ENCODE peak calls at places on chromosomes 13 and 19, in four cellular contexts. One of them, this sample, is unnamed.

GRCh38 chr13:27920677-27921420 is 1.0 kb downstream of the PDX1 start:
- DNase-seq in aorta: no peak
- DNase-seq in cardiac muscle cell: peak; percentile 25
- DNase-seq in testis: peak; percentile 18
- DNase-seq in this sample: no peak

GRCh38 chr19:1618157-1619093 is 13.2 kb upstream of the UQCR11 start:
- DNase-seq in testis: peak; percentile 36
- DNase-seq in aorta: no peak
- DNase-seq in cardiac muscle cell: peak; percentile 20
- DNase-seq in this sample: peak; percentile 41

GRCh38 chr19:29879655-29879974 is 62.4 kb upstream of the URI1 start:
- DNase-seq in aorta: no peak
- DNase-seq in testis: no peak
- DNase-seq in cardiac muscle cell: no peak
- DNase-seq in this sample: no peak

GRCh38 chr19:17847538-17848366 is at the start of gene JAK3:
- DNase-seq in cardiac muscle cell: peak; percentile 89
- DNase-seq in testis: peak; percentile 71
- DNase-seq in aorta: peak; percentile 86
- DNase-seq in this sample: no peak

GRCh38 chr13:65314008-65314407 is 1916.1 kb downstream of the PCDH9 start:
- DNase-seq in cardiac muscle cell: no peak
- DNase-seq in testis: no peak
- DNase-seq in aorta: no peak
- DNase-seq in this sample: no peak

GRCh38 chr13:79481685-79482052 is 714 bp downstream of the NDFIP2 start:
- DNase-seq in testis: no peak
- DNase-seq in aorta: no peak
- DNase-seq in cardiac muscle cell: no peak
- DNase-seq in this sample: peak; percentile 6

GRCh38 chr13:46588019-46588418 is 35.0 kb downstream of the LRCH1 start:
- DNase-seq in aorta: no peak
- DNase-seq in testis: no peak
- DNase-seq in cardiac muscle cell: no peak
- DNase-seq in this sample: no peak

GRCh38 chr13:46542833-46543232 is 10.1 kb upstream of the LRCH1 start:
- DNase-seq in cardiac muscle cell: no peak
- DNase-seq in testis: no peak
- DNase-seq in aorta: no peak
- DNase-seq in this sample: no peak

GRCh38 chr13:99970761-99971575 is 599 bp downstream of the ZIC5 start:
- DNase-seq in aorta: no peak
- DNase-seq in testis: no peak
- DNase-seq in cardiac muscle cell: no peak
- DNase-seq in this sample: peak; percentile 44

GRCh38 chr19:4123615-4124568 is at the start of gene MAP2K2:
- DNase-seq in aorta: peak; percentile 97
- DNase-seq in testis: peak; percentile 96
- DNase-seq in cardiac muscle cell: peak; percentile 94
- DNase-seq in this sample: peak; percentile 92

GRCh38 chr19:29842471-29843179 is 30.8 kb downstream of the CCNE1 start:
- DNase-seq in cardiac muscle cell: no peak
- DNase-seq in testis: no peak
- DNase-seq in aorta: no peak
- DNase-seq in this sample: no peak

GRCh38 chr19:16325671-16326400 is 1.2 kb downstream of the KLF2 start:
- DNase-seq in testis: peak; percentile 66
- DNase-seq in aorta: peak; percentile 79
- DNase-seq in cardiac muscle cell: peak; percentile 52
- DNase-seq in this sample: no peak

GRCh38 chr13:28657784-28658538 is 969 bp upstream of the POMP start:
- DNase-seq in testis: no peak
- DNase-seq in cardiac muscle cell: peak; percentile 46
- DNase-seq in aorta: no peak
- DNase-seq in this sample: no peak

GRCh38 chr19:38224014-38224862 is at the start of gene DPF1:
- DNase-seq in testis: peak; percentile 63
- DNase-seq in aorta: no peak
- DNase-seq in cardiac muscle cell: peak; percentile 75
- DNase-seq in this sample: peak; percentile 94

GRCh38 chr19:49844138-49844740 is 6.7 kb upstream of the PTOV1 start:
- DNase-seq in cardiac muscle cell: no peak
- DNase-seq in aorta: no peak
- DNase-seq in testis: no peak
- DNase-seq in this sample: no peak

GRCh38 chr19:590396-590745 is 690 bp downstream of the HCN2 start:
- DNase-seq in aorta: no peak
- DNase-seq in testis: no peak
- DNase-seq in cardiac muscle cell: peak; percentile 56
- DNase-seq in this sample: no peak

GRCh38 chr19:24033962-24034342 is 53.0 kb upstream of the ZNF254 start:
- DNase-seq in aorta: peak; percentile 64
- DNase-seq in testis: peak; percentile 55
- DNase-seq in cardiac muscle cell: peak; percentile 68
- DNase-seq in this sample: peak; percentile 71

GRCh38 chr13:113058988-113059850 is 46.4 kb upstream of the F7 start:
- DNase-seq in aorta: peak; percentile 22
- DNase-seq in testis: no peak
- DNase-seq in cardiac muscle cell: peak; percentile 16
- DNase-seq in this sample: no peak

GRCh38 chr13:113441661-113442060 is 11.6 kb downstream of the ADPRHL1 start:
- DNase-seq in aorta: peak; percentile 11
- DNase-seq in testis: no peak
- DNase-seq in cardiac muscle cell: no peak
- DNase-seq in this sample: no peak

DNA sequence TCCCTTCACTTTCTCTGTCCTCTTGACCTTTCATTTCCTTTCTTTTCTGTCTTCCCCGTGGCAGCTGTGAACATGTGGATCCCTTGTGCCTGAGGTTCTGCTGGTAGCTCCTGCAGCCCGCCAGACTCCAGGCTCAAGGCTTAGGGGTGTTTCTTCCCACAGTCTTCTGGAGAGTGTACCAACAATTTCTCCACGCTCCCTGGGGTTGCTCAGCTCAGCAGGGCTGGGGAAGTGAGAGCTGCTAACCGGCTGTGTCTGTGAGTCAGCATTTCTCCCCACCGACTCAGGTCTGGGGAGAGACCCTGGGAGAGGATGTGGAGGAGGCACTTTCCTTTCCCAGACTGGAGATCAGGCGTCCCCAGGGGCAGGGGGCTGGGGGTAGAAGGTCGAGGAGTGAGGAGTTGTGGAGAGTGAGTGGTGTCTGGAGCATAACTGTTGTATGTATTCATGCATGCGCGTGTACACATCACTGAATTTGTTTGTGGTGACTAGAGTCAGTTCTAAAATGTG is 193.6 kb downstream of the KCNRG start:
- DNase-seq in cardiac muscle cell: peak; percentile 92
- DNase-seq in aorta: peak; percentile 70
- DNase-seq in testis: peak; percentile 36
- DNase-seq in this sample: peak; percentile 78
- H3K4me3 ChIP-seq in cardiac muscle cell: no peak overlapping the region
- H3K4me3 ChIP-seq in aorta: no peak overlapping the region
- H3K4me3 ChIP-seq in testis: no peak overlapping the region
- H3K4me3 ChIP-seq in this sample: peak overlapping the region; percentile 34

GRCh38 chr13:108561152-108561551 is 68.3 kb upstream of the MYO16 start:
- DNase-seq in testis: no peak
- DNase-seq in aorta: no peak
- DNase-seq in cardiac muscle cell: no peak
- DNase-seq in this sample: no peak
- H3K27ac ChIP-seq in testis: no peak overlapping the region
- H3K27ac ChIP-seq in aorta: no peak overlapping the region
- H3K27ac ChIP-seq in cardiac muscle cell: no peak overlapping the region
- H3K27ac ChIP-seq in this sample: no peak overlapping the region

GRCh38 chr19:2685204-2685704 is 17.2 kb downstream of the GNG7 start:
- DNase-seq in testis: no peak
- DNase-seq in aorta: no peak
- DNase-seq in cardiac muscle cell: no peak
- DNase-seq in this sample: no peak
- H3K4me3 ChIP-seq in testis: no peak overlapping the region
- H3K4me3 ChIP-seq in aorta: no peak overlapping the region
- H3K4me3 ChIP-seq in cardiac muscle cell: no peak overlapping the region
- H3K4me3 ChIP-seq in this sample: peak overlapping the region; percentile 28

GRCh38 chr13:42048625-42049453 is at the start of gene DGKH:
- DNase-seq in testis: peak; percentile 85
- DNase-seq in aorta: peak; percentile 88
- DNase-seq in cardiac muscle cell: peak; percentile 85
- DNase-seq in this sample: peak; percentile 84
- H3K27ac ChIP-seq in testis: peak within 1 kb of the TSS; percentile 90
- H3K27ac ChIP-seq in aorta: peak within 1 kb of the TSS; percentile 52
- H3K27ac ChIP-seq in cardiac muscle cell: peak within 1 kb of the TSS; percentile 79
- H3K27ac ChIP-seq in this sample: peak within 1 kb of the TSS; percentile 49

GRCh38 chr13:111204438-111205177 is 89.5 kb downstream of the ARHGEF7 start:
- DNase-seq in cardiac muscle cell: peak; percentile 91
- DNase-seq in aorta: peak; percentile 77
- DNase-seq in testis: no peak
- DNase-seq in this sample: no peak
- H3K4me3 ChIP-seq in cardiac muscle cell: no peak overlapping the region
- H3K4me3 ChIP-seq in aorta: no peak overlapping the region
- H3K4me3 ChIP-seq in testis: no peak overlapping the region
- H3K4me3 ChIP-seq in this sample: no peak overlapping the region

GRCh38 chr19:39518458-39518857 is 3.5 kb downstream of the SELENOV start:
- DNase-seq in aorta: peak; percentile 2
- DNase-seq in testis: no peak
- DNase-seq in cardiac muscle cell: no peak
- DNase-seq in this sample: no peak
- H3K27ac ChIP-seq in aorta: no peak overlapping the region
- H3K27ac ChIP-seq in testis: no peak overlapping the region
- H3K27ac ChIP-seq in cardiac muscle cell: no peak overlapping the region
- H3K27ac ChIP-seq in this sample: no peak overlapping the region